ENCODE peak calls at places on chromosomes 5 and 9, in four cellular contexts. One of them, this sample, is unnamed.

GRCh38 chr9:72589684-72590555 is 68.5 kb downstream of the TMC1 start:
- DNase-seq in kidney epithelial cell: no peak
- DNase-seq in GM12865: no peak
- DNase-seq in fibroblast of pulmonary artery: peak
- DNase-seq in this sample: no peak

GRCh38 chr9:37324691-37325490 is 97.6 kb upstream of the GRHPR start:
- DNase-seq in fibroblast of pulmonary artery: no peak
- DNase-seq in kidney epithelial cell: no peak
- DNase-seq in GM12865: peak
- DNase-seq in this sample: no peak

GRCh38 chr5:171336486-171337206 is 27.6 kb downstream of the TLX3 start:
- DNase-seq in GM12865: peak
- DNase-seq in kidney epithelial cell: peak
- DNase-seq in fibroblast of pulmonary artery: peak
- DNase-seq in this sample: no peak

GRCh38 chr9:32742296-32742695 is 41.0 kb upstream of the TMEM215 start:
- DNase-seq in fibroblast of pulmonary artery: peak
- DNase-seq in GM12865: no peak
- DNase-seq in kidney epithelial cell: no peak
- DNase-seq in this sample: no peak

GRCh38 chr5:140295414-140295813 is 7.5 kb downstream of the PFDN1 start:
- DNase-seq in GM12865: peak
- DNase-seq in fibroblast of pulmonary artery: peak
- DNase-seq in kidney epithelial cell: peak
- DNase-seq in this sample: peak

GRCh38 chr5:134438641-134439621 is 27.2 kb upstream of the CDKN2AIPNL start:
- DNase-seq in GM12865: no peak
- DNase-seq in kidney epithelial cell: peak
- DNase-seq in fibroblast of pulmonary artery: peak
- DNase-seq in this sample: peak

GRCh38 chr5:125044491-125045282 is 298.2 kb upstream of the ZNF608 start:
- DNase-seq in fibroblast of pulmonary artery: peak
- DNase-seq in GM12865: no peak
- DNase-seq in kidney epithelial cell: no peak
- DNase-seq in this sample: no peak

GRCh38 chr9:34653131-34653530 is 1.1 kb downstream of the IL11RA start:
- DNase-seq in fibroblast of pulmonary artery: peak
- DNase-seq in kidney epithelial cell: no peak
- DNase-seq in GM12865: no peak
- DNase-seq in this sample: no peak

GRCh38 chr9:18684608-18685317 is 210.8 kb downstream of the ADAMTSL1 start:
- DNase-seq in kidney epithelial cell: no peak
- DNase-seq in fibroblast of pulmonary artery: no peak
- DNase-seq in GM12865: no peak
- DNase-seq in this sample: no peak

GRCh38 chr5:170584003-170584402 is 80.2 kb downstream of the KCNIP1 start:
- DNase-seq in GM12865: no peak
- DNase-seq in fibroblast of pulmonary artery: no peak
- DNase-seq in kidney epithelial cell: no peak
- DNase-seq in this sample: no peak

GRCh38 chr9:121987312-121987711 is 105.8 kb downstream of the TTLL11 start:
- DNase-seq in fibroblast of pulmonary artery: no peak
- DNase-seq in kidney epithelial cell: no peak
- DNase-seq in GM12865: no peak
- DNase-seq in this sample: no peak

GRCh38 chr5:141496038-141496437 is 7.2 kb downstream of the PCDHGC5 start:
- DNase-seq in kidney epithelial cell: no peak
- DNase-seq in fibroblast of pulmonary artery: no peak
- DNase-seq in GM12865: no peak
- DNase-seq in this sample: no peak

GRCh38 chr9:124293712-124294504 is 36.2 kb downstream of the NEK6 start:
- DNase-seq in GM12865: no peak
- DNase-seq in fibroblast of pulmonary artery: no peak
- DNase-seq in kidney epithelial cell: no peak
- DNase-seq in this sample: no peak

GRCh38 chr9:133973111-133973790 is 18.9 kb downstream of the VAV2 start:
- DNase-seq in GM12865: no peak
- DNase-seq in kidney epithelial cell: no peak
- DNase-seq in fibroblast of pulmonary artery: no peak
- DNase-seq in this sample: no peak

GRCh38 chr5:178460598-178461425 is 129.4 kb downstream of the COL23A1 start:
- DNase-seq in GM12865: peak
- DNase-seq in kidney epithelial cell: no peak
- DNase-seq in fibroblast of pulmonary artery: peak
- DNase-seq in this sample: no peak

GRCh38 chr5:73591698-73592501 is 26.4 kb downstream of the UTP15 start:
- DNase-seq in GM12865: no peak
- DNase-seq in kidney epithelial cell: no peak
- DNase-seq in fibroblast of pulmonary artery: peak
- DNase-seq in this sample: peak

GRCh38 chr5:39523821-39524220 is 99.0 kb upstream of the DAB2 start:
- DNase-seq in kidney epithelial cell: no peak
- DNase-seq in GM12865: no peak
- DNase-seq in fibroblast of pulmonary artery: peak
- DNase-seq in this sample: no peak

GRCh38 chr5:178796165-178796945 is 63.4 kb upstream of the ZNF354B start:
- DNase-seq in kidney epithelial cell: no peak
- DNase-seq in GM12865: no peak
- DNase-seq in fibroblast of pulmonary artery: no peak
- DNase-seq in this sample: no peak

GRCh38 chr5:137834498-137834897 is 33.2 kb upstream of the MYOT start:
- DNase-seq in GM12865: no peak
- DNase-seq in fibroblast of pulmonary artery: no peak
- DNase-seq in kidney epithelial cell: no peak
- DNase-seq in this sample: no peak

GRCh38 chr5:43573058-43573457 is 16.2 kb upstream of the PAIP1 start:
- DNase-seq in fibroblast of pulmonary artery: peak
- DNase-seq in kidney epithelial cell: no peak
- DNase-seq in GM12865: no peak
- DNase-seq in this sample: no peak

GRCh38 chr5:154179846-154180710 is 10.5 kb upstream of the GALNT10 start:
- DNase-seq in GM12865: peak
- DNase-seq in fibroblast of pulmonary artery: peak
- DNase-seq in kidney epithelial cell: no peak
- DNase-seq in this sample: no peak

GRCh38 chr5:110258460-110258859 is 468.0 kb downstream of the TMEM232 start:
- DNase-seq in GM12865: no peak
- DNase-seq in fibroblast of pulmonary artery: no peak
- DNase-seq in kidney epithelial cell: peak
- DNase-seq in this sample: no peak

GRCh38 chr5:167920589-167920988 is 370.9 kb upstream of the WWC1 start:
- DNase-seq in fibroblast of pulmonary artery: no peak
- DNase-seq in GM12865: no peak
- DNase-seq in kidney epithelial cell: no peak
- DNase-seq in this sample: no peak

GRCh38 chr5:32298056-32298420 is 14.7 kb downstream of the MTMR12 start:
- DNase-seq in kidney epithelial cell: no peak
- DNase-seq in GM12865: peak
- DNase-seq in fibroblast of pulmonary artery: no peak
- DNase-seq in this sample: no peak

GRCh38 chr9:129362287-129363098 is 184.4 kb upstream of the IER5L start:
- DNase-seq in GM12865: no peak
- DNase-seq in fibroblast of pulmonary artery: no peak
- DNase-seq in kidney epithelial cell: peak
- DNase-seq in this sample: no peak

GRCh38 chr5:168168978-168169696 is 122.3 kb upstream of the WWC1 start:
- DNase-seq in kidney epithelial cell: no peak
- DNase-seq in GM12865: no peak
- DNase-seq in fibroblast of pulmonary artery: no peak
- DNase-seq in this sample: no peak

GRCh38 chr5:1189269-1189668 is 12.1 kb upstream of the SLC6A19 start:
- DNase-seq in fibroblast of pulmonary artery: no peak
- DNase-seq in kidney epithelial cell: no peak
- DNase-seq in GM12865: no peak
- DNase-seq in this sample: no peak

GRCh38 chr5:67636091-67636490 is 439.5 kb upstream of the CD180 start:
- DNase-seq in kidney epithelial cell: no peak
- DNase-seq in GM12865: no peak
- DNase-seq in fibroblast of pulmonary artery: peak
- DNase-seq in this sample: no peak

GRCh38 chr5:168529361-168530234 is 493 bp downstream of the FBLL1 start:
- DNase-seq in GM12865: no peak
- DNase-seq in kidney epithelial cell: no peak
- DNase-seq in fibroblast of pulmonary artery: no peak
- DNase-seq in this sample: no peak

DNA sequence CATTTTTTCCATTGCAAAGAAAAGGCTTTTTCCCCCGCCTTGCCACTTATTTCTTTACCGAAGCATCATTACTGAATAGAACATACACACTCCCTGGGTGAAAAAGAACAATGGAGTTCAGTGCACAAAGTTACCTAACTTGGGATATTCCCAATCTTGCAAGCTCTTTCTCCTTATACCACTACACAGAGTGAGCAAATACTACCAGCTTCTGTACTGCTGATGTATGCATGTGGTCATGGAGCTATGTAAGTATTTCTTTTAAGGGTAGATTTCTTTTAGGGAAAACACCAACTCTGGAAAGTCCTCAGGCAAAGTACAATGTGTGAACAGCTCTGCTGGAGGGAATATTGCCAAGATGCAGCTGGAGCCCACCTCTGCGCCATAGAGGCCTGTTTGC is 81.1 kb downstream of the AOPEP start:
- DNase-seq in GM12865: no peak
- DNase-seq in kidney epithelial cell: no peak
- DNase-seq in fibroblast of pulmonary artery: peak
- DNase-seq in this sample: no peak
- H3K4me3 ChIP-seq in GM12865: no peak
- H3K4me3 ChIP-seq in kidney epithelial cell: no peak
- H3K4me3 ChIP-seq in fibroblast of pulmonary artery: no peak
- H3K4me3 ChIP-seq in this sample: no peak

GRCh38 chr9:6564370-6564769 is 81.2 kb downstream of the GLDC start:
- DNase-seq in kidney epithelial cell: no peak
- DNase-seq in GM12865: no peak
- DNase-seq in fibroblast of pulmonary artery: peak
- DNase-seq in this sample: peak

GRCh38 chr9:6565312-6565711 is 80.2 kb downstream of the GLDC start:
- DNase-seq in GM12865: no peak
- DNase-seq in fibroblast of pulmonary artery: no peak
- DNase-seq in kidney epithelial cell: no peak
- DNase-seq in this sample: no peak

GRCh38 chr9:6564868-6565267 is 80.7 kb downstream of the GLDC start:
- DNase-seq in kidney epithelial cell: no peak
- DNase-seq in GM12865: no peak
- DNase-seq in fibroblast of pulmonary artery: peak
- DNase-seq in this sample: no peak

GRCh38 chr9:6567140-6567591 is 78.4 kb downstream of the GLDC start:
- DNase-seq in kidney epithelial cell: peak
- DNase-seq in GM12865: no peak
- DNase-seq in fibroblast of pulmonary artery: peak
- DNase-seq in this sample: peak

DNA sequence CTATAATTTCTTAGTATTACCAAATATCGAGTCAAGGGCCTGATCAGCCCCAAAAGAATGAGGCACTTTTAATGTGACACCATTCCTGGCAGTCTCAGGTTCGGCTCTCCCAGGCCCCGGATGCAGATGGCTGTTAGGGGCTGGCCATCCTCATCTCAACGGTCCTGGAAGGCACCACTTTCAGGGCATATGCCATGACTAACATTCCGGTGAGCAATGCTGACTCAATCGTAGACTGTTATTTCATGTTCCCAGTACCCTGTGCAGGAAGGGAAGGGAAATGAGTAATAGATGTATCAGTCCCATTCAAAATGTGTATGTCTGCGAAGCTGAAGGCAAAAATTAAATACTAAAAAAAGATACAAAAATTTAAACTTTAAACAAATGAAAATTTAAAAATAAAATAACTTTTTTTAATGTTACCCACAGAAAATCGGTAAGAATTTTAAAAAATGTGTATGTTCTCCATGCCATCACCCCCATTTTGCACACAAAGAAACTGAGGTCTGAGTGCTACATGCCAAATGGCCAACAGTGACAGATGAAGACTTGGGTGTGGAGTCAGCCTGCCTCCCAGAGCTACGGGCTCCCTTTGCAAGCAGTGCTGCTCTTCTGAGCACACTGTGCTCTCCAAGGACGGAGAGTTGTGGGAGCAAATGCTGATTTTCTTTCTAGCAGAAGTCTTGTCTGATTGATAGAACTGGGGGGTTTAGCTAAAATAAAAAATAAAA is 79.0 kb downstream of the GLDC start:
- DNase-seq in kidney epithelial cell: peak
- DNase-seq in fibroblast of pulmonary artery: peak
- DNase-seq in GM12865: peak
- DNase-seq in this sample: peak
- TF ChIP-seq CTCF in kidney epithelial cell: no peak
- TF ChIP-seq CTCF in fibroblast of pulmonary artery: peak
- TF ChIP-seq CTCF in GM12865: no peak
- TF ChIP-seq CTCF in this sample: no peak

GRCh38 chr9:130845254-130845653 is 10.2 kb downstream of the ABL1 start:
- DNase-seq in fibroblast of pulmonary artery: peak
- DNase-seq in kidney epithelial cell: no peak
- DNase-seq in GM12865: no peak
- DNase-seq in this sample: no peak

GRCh38 chr9:130845901-130846381 is 10.9 kb downstream of the ABL1 start:
- DNase-seq in kidney epithelial cell: no peak
- DNase-seq in GM12865: no peak
- DNase-seq in fibroblast of pulmonary artery: peak
- DNase-seq in this sample: peak

GRCh38 chr9:130847306-130848217 is 12.5 kb downstream of the ABL1 start:
- DNase-seq in kidney epithelial cell: peak
- DNase-seq in GM12865: no peak
- DNase-seq in fibroblast of pulmonary artery: peak
- DNase-seq in this sample: peak

GRCh38 chr9:130849356-130849755 is 14.3 kb downstream of the ABL1 start:
- DNase-seq in GM12865: no peak
- DNase-seq in kidney epithelial cell: no peak
- DNase-seq in fibroblast of pulmonary artery: no peak
- DNase-seq in this sample: no peak

GRCh38 chr9:130846487-130847305 is 11.6 kb downstream of the ABL1 start:
- DNase-seq in fibroblast of pulmonary artery: peak
- DNase-seq in kidney epithelial cell: no peak
- DNase-seq in GM12865: no peak
- DNase-seq in this sample: no peak
- H3K4me3 ChIP-seq in fibroblast of pulmonary artery: peak
- H3K4me3 ChIP-seq in kidney epithelial cell: no peak
- H3K4me3 ChIP-seq in GM12865: no peak
- H3K4me3 ChIP-seq in this sample: peak

GRCh38 chr9:93276973-93277372 is 93.0 kb downstream of the WNK2 start:
- DNase-seq in GM12865: no peak
- DNase-seq in kidney epithelial cell: no peak
- DNase-seq in fibroblast of pulmonary artery: no peak
- DNase-seq in this sample: no peak
- TF ChIP-seq CTCF in GM12865: no peak
- TF ChIP-seq CTCF in kidney epithelial cell: no peak
- TF ChIP-seq CTCF in fibroblast of pulmonary artery: no peak
- TF ChIP-seq CTCF in this sample: no peak

DNA sequence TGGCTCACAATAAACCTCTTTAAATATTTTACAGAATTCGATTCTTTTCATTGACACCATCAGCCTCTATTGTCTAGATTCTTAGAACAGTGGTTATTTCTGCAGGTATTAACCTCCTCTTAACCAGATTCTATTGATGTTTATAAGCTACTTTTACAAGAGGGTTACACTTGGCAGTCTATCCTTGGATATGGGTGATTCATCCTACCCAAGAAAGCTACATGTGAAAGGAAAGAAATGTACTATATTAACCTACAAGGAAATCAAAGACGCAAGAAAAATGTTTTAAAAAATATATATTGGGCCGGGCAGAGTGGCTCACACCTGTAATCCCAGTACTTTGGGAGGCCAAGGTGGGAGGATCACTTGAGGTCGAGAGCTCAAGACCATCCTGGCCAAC is 16.7 kb downstream of the SLC25A25 start:
- DNase-seq in GM12865: no peak
- DNase-seq in kidney epithelial cell: no peak
- DNase-seq in fibroblast of pulmonary artery: no peak
- DNase-seq in this sample: no peak
- H3K4me3 ChIP-seq in GM12865: no peak
- H3K4me3 ChIP-seq in kidney epithelial cell: no peak
- H3K4me3 ChIP-seq in fibroblast of pulmonary artery: no peak
- H3K4me3 ChIP-seq in this sample: no peak